ENCODE peak calls at places on chromosomes 11 and 22, in nine cellular contexts. X is M059J, W is EL, F is left cardiac atrium, Y is astrocyte of the hippocampus, H is kidney tubule cell, A is NCI-H1105, V is globus pallidus, T is Kasumi-1. J is an unnamed sample.

GRCh38 chr22:21865041-21865440 is 2.4 kb downstream of the MAPK1 start:
- DNase-seq in Y (peak), W (peak), A (no peak), V (peak), T (peak), F (peak), X (peak), H (peak), J (no peak)

GRCh38 chr22:37647317-37647716 is 7.8 kb downstream of the SH3BP1 start:
- DNase-seq in F (no peak), V (no peak), T (no peak), A (no peak), H (no peak), W (no peak), X (no peak), Y (no peak), J (no peak)

GRCh38 chr11:79249341-79249993 is 191.4 kb downstream of the TENM4 start:
- DNase-seq in A (no peak), F (no peak), H (peak), W (no peak), X (peak), T (no peak), V (no peak), Y (peak), J (no peak)

GRCh38 chr11:126423154-126423553 is 67.7 kb downstream of the ST3GAL4 start:
- DNase-seq in T (no peak), F (no peak), H (no peak), W (no peak), A (no peak), Y (no peak), V (no peak), X (no peak), J (no peak)

GRCh38 chr11:66015094-66015881 is 3.5 kb downstream of the CST6 start:
- DNase-seq in F (peak), H (peak), T (no peak), V (no peak), W (peak), Y (peak), A (no peak), X (peak), J (no peak)

GRCh38 chr11:112211556-112211955 is 14.7 kb upstream of the PTS start:
- DNase-seq in A (no peak), F (no peak), H (no peak), X (no peak), V (no peak), W (no peak), T (peak), Y (no peak), J (no peak)

GRCh38 chr22:44309137-44309536 is 3.6 kb downstream of the SHISAL1 start:
- DNase-seq in A (no peak), X (peak), V (no peak), H (peak), W (peak), F (peak), Y (peak), T (no peak), J (no peak)

GRCh38 chr11:72352859-72353551 is 81.3 kb downstream of the CLPB start:
- DNase-seq in X (peak), V (peak), A (no peak), T (peak), Y (peak), W (peak), H (no peak), F (no peak), J (no peak)

GRCh38 chr22:19658057-19658966 is 56.0 kb upstream of the SEPTIN5 start:
- DNase-seq in F (no peak), H (no peak), T (no peak), X (no peak), A (no peak), Y (no peak), W (no peak), V (no peak), J (no peak)

GRCh38 chr22:41231369-41231768 is 9.4 kb downstream of the CHADL start:
- DNase-seq in V (no peak), T (no peak), X (no peak), H (no peak), F (no peak), W (no peak), Y (no peak), A (no peak), J (no peak)

GRCh38 chr22:18065256-18065655 is 12.5 kb upstream of the PEX26 start:
- DNase-seq in H (peak), W (no peak), X (peak), Y (no peak), T (no peak), V (no peak), A (no peak), F (no peak), J (no peak)

GRCh38 chr22:39175127-39176066 is 22.9 kb upstream of the CBX7 start:
- DNase-seq in W (peak), Y (no peak), F (no peak), H (peak), X (peak), T (no peak), A (no peak), V (no peak), J (no peak)

GRCh38 chr11:12224537-12224893 is 114.1 kb downstream of the MICAL2 start:
- DNase-seq in H (peak), Y (peak), X (peak), F (peak), V (no peak), W (peak), T (peak), A (no peak), J (peak)

GRCh38 chr22:28710112-28710888 is 30.7 kb upstream of the TTC28 start:
- DNase-seq in Y (peak), W (peak), T (no peak), H (peak), F (no peak), X (peak), V (no peak), A (no peak), J (no peak)

GRCh38 chr11:74429205-74429604 is 31.0 kb upstream of the PGM2L1 start:
- DNase-seq in V (no peak), A (no peak), F (no peak), Y (no peak), H (no peak), W (no peak), T (no peak), X (no peak), J (no peak)

GRCh38 chr11:125902315-125902926 is 585 bp downstream of the PUS3 start:
- DNase-seq in A (no peak), T (no peak), F (no peak), X (no peak), V (no peak), H (no peak), Y (no peak), W (no peak), J (no peak)

GRCh38 chr22:43273902-43274484 is 69.2 kb downstream of the SCUBE1 start:
- DNase-seq in H (peak), W (peak), F (no peak), Y (peak), X (peak), V (peak), T (peak), A (peak), J (peak)

GRCh38 chr22:49887074-49887471 is 31.2 kb downstream of the ALG12 start:
- DNase-seq in A (no peak), T (no peak), Y (no peak), V (no peak), W (no peak), F (no peak), H (no peak), X (no peak), J (no peak)

GRCh38 chr11:22165799-22166548 is 26.9 kb upstream of the ANO5 start:
- DNase-seq in W (no peak), F (no peak), H (no peak), T (no peak), X (no peak), V (no peak), Y (no peak), A (no peak), J (no peak)

GRCh38 chr11:8038393-8038792 is 42.6 kb upstream of the TUB start:
- DNase-seq in X (no peak), T (no peak), V (no peak), A (peak), H (no peak), Y (no peak), F (no peak), W (no peak), J (no peak)

GRCh38 chr11:33147559-33147958 is 13.7 kb downstream of the CSTF3 start:
- DNase-seq in Y (no peak), X (peak), F (no peak), W (peak), H (peak), A (no peak), V (no peak), T (no peak), J (no peak)

GRCh38 chr22:38228326-38228872 is 26.6 kb downstream of the MAFF start:
- DNase-seq in F (no peak), X (no peak), Y (no peak), W (no peak), T (no peak), H (no peak), V (peak), A (no peak), J (no peak)

J was measured in activated gamma-delta T cell treated with Interleukin-2 at 50 U/mL for 16 hours.